ENCODE peak calls at places on chromosomes 16 and 17, in six cellular contexts. E, Y, I, L, P and C are unnamed samples.

GRCh38 chr16:87850009-87851006 is 19.0 kb downstream of the SLC7A5 start:
- DNase-seq in E (peak), Y (peak), I (no peak), L (peak), P (peak), C (no peak)

GRCh38 chr17:69573396-69573795 is 158.9 kb downstream of the MAP2K6 start:
- DNase-seq in E (no peak), Y (no peak), I (no peak), L (no peak), P (no peak), C (no peak)

GRCh38 chr17:52147431-52147830 is 11.1 kb downstream of the CA10 start:
- DNase-seq in E (no peak), Y (no peak), I (no peak), L (no peak), P (no peak), C (no peak)

GRCh38 chr17:65123757-65124675 is 13.2 kb upstream of the RGS9 start:
- DNase-seq in E (peak), Y (no peak), I (no peak), L (no peak), P (no peak), C (no peak)

GRCh38 chr16:68267612-68268405 is 3.5 kb downstream of the SLC7A6 start:
- DNase-seq in E (no peak), Y (no peak), I (no peak), L (no peak), P (no peak), C (no peak)

GRCh38 chr16:88002211-88002610 is 51.0 kb downstream of the BANP start:
- DNase-seq in E (no peak), Y (no peak), I (no peak), L (no peak), P (no peak), C (no peak)

GRCh38 chr16:81901483-81901882 is 109.8 kb downstream of the SDR42E1 start:
- DNase-seq in E (peak), Y (no peak), I (peak), L (no peak), P (no peak), C (no peak)

GRCh38 chr17:27473748-27474609 is 17.7 kb downstream of the KSR1 start:
- DNase-seq in E (peak), Y (no peak), I (no peak), L (no peak), P (peak), C (no peak)

GRCh38 chr17:62705781-62706597 is 78.5 kb downstream of the MRC2 start:
- DNase-seq in E (peak), Y (no peak), I (no peak), L (no peak), P (no peak), C (no peak)

GRCh38 chr17:76726766-76727718 is at the start of gene METTL23:
- DNase-seq in E (peak), Y (peak), I (no peak), L (peak), P (peak), C (peak)

GRCh38 chr17:77865109-77865611 is 93.3 kb upstream of the TNRC6C start:
- DNase-seq in E (no peak), Y (no peak), I (no peak), L (peak), P (no peak), C (no peak)

GRCh38 chr16:4474192-4474961 is at the start of gene NMRAL1:
- DNase-seq in E (peak), Y (peak), I (peak), L (peak), P (peak), C (peak)